ENCODE peak calls at places on chromosome 16, in seven cellular contexts. W, H, D, S, O, Y and A are unnamed samples.

GRCh38 chr16:84788968-84789371 is 30.8 kb upstream of the CRISPLD2 start:
- DNase-seq in W (no peak), O (no peak), H (no peak), S (no peak), D (no peak), Y (no peak), A (peak)

GRCh38 chr16:89170346-89171215 is 967 bp upstream of the CDH15 start:
- DNase-seq in Y (peak), W (no peak), D (no peak), S (peak), H (no peak), O (no peak), A (no peak)

GRCh38 chr16:77723108-77723514 is 797 bp downstream of the NUDT7 start:
- DNase-seq in S (no peak), H (no peak), D (peak), Y (no peak), W (no peak), O (no peak), A (peak)

GRCh38 chr16:87621976-87622713 is 19.8 kb downstream of the JPH3 start:
- DNase-seq in Y (no peak), O (no peak), H (no peak), S (no peak), D (no peak), W (no peak), A (no peak)

GRCh38 chr16:22358000-22358399 is 16.4 kb downstream of the CDR2 start:
- DNase-seq in S (no peak), Y (no peak), H (no peak), D (no peak), W (no peak), O (no peak), A (no peak)

GRCh38 chr16:67389911-67390815 is 3.1 kb downstream of the TPPP3 start:
- DNase-seq in Y (no peak), D (no peak), W (no peak), S (peak), H (peak), O (no peak), A (no peak)

GRCh38 chr16:67653131-67654068 is 6.7 kb downstream of the ACD start:
- DNase-seq in H (no peak), Y (peak), D (no peak), S (peak), O (no peak), W (peak), A (no peak)

GRCh38 chr16:50285406-50286003 is 19.2 kb downstream of the ADCY7 start:
- DNase-seq in D (no peak), H (no peak), W (peak), S (peak), O (no peak), Y (no peak), A (no peak)

GRCh38 chr16:70476272-70477020 is 22.1 kb downstream of the FCSK start:
- DNase-seq in H (peak), O (no peak), D (peak), W (peak), Y (peak), S (peak), A (peak)

GRCh38 chr16:88857728-88858339 is 907 bp downstream of the TRAPPC2L start:
- DNase-seq in S (peak), O (peak), W (peak), H (peak), Y (peak), D (peak), A (peak)

GRCh38 chr16:89401641-89402445 is 88.5 kb downstream of the ANKRD11 start:
- DNase-seq in H (no peak), O (no peak), D (no peak), W (peak), S (no peak), Y (no peak), A (peak)

GRCh38 chr16:86509759-86510464 is 415 bp upstream of the FOXF1 start:
- DNase-seq in W (peak), O (no peak), S (peak), Y (no peak), H (peak), D (peak), A (peak)

GRCh38 chr16:3131755-3132377 is 3.0 kb upstream of the ZNF213 start:
- DNase-seq in W (peak), D (peak), Y (peak), H (peak), S (peak), O (no peak), A (peak)

GRCh38 chr16:84286568-84287220 is 8.0 kb upstream of the WFDC1 start:
- DNase-seq in D (peak), Y (no peak), W (no peak), H (peak), S (peak), O (no peak), A (no peak)

GRCh38 chr16:88914750-88915368 is 48.4 kb upstream of the PABPN1L start:
- DNase-seq in H (peak), W (peak), O (no peak), S (peak), D (peak), Y (no peak), A (peak)

GRCh38 chr16:46844771-46845170 is 13.8 kb upstream of the C16orf87 start:
- DNase-seq in O (no peak), Y (no peak), S (no peak), H (no peak), W (no peak), D (peak), A (peak)

GRCh38 chr16:29697391-29697790 is 18.4 kb downstream of the QPRT start:
- DNase-seq in S (no peak), Y (no peak), W (no peak), D (no peak), H (no peak), O (no peak), A (no peak)

GRCh38 chr16:84874553-84874952 is 54.8 kb downstream of the CRISPLD2 start:
- DNase-seq in D (no peak), H (no peak), S (peak), W (no peak), O (no peak), Y (no peak), A (peak)

GRCh38 chr16:82796047-82796446 is 169.3 kb downstream of the CDH13 start:
- DNase-seq in H (no peak), D (no peak), Y (no peak), W (no peak), S (no peak), O (no peak), A (no peak)

GRCh38 chr16:19884611-19885455 is at the start of gene GPRC5B:
- DNase-seq in Y (peak), S (peak), O (peak), W (peak), D (no peak), H (peak), A (no peak)

GRCh38 chr16:70290949-70291519 is 1.7 kb upstream of the AARS1 start:
- DNase-seq in S (no peak), H (no peak), D (no peak), W (no peak), O (no peak), Y (no peak), A (no peak)

GRCh38 chr16:8892101-8892575 is 10.0 kb downstream of the LITAFD start:
- DNase-seq in Y (no peak), O (no peak), H (peak), D (no peak), S (peak), W (no peak), A (no peak)

GRCh38 chr16:68948230-68948910 is 105.0 kb downstream of the TANGO6 start:
- DNase-seq in H (no peak), W (no peak), D (peak), O (no peak), Y (no peak), S (no peak), A (no peak)

GRCh38 chr16:77364770-77365169 is 70.1 kb downstream of the ADAMTS18 start:
- DNase-seq in W (no peak), O (no peak), H (no peak), S (no peak), D (no peak), Y (no peak), A (no peak)

GRCh38 chr16:19095699-19096098 is 18.1 kb upstream of the ITPRIPL2 start:
- DNase-seq in D (peak), O (no peak), W (no peak), H (no peak), Y (no peak), S (no peak), A (no peak)

GRCh38 chr16:797686-798085 is 2.8 kb downstream of the GNG13 start:
- DNase-seq in Y (no peak), S (no peak), O (no peak), D (no peak), W (no peak), H (no peak), A (no peak)

GRCh38 chr16:11079657-11080187 is 135.4 kb downstream of the CLEC16A start:
- DNase-seq in D (peak), Y (no peak), W (peak), H (no peak), O (no peak), S (peak), A (peak)

GRCh38 chr16:12120331-12120981 is 143.9 kb downstream of the SNX29 start:
- DNase-seq in D (peak), W (peak), O (peak), S (peak), Y (no peak), H (no peak), A (peak)

GRCh38 chr16:24146523-24146922 is 109.6 kb upstream of the CACNG3 start:
- DNase-seq in O (no peak), W (no peak), H (no peak), D (no peak), S (no peak), Y (no peak), A (no peak)

GRCh38 chr16:27566417-27566816 is 16.5 kb downstream of the KATNIP start:
- DNase-seq in Y (no peak), D (no peak), W (no peak), O (no peak), S (no peak), H (no peak), A (no peak)

GRCh38 chr16:30527635-30528178 is 1.3 kb upstream of the ZNF768 start:
- DNase-seq in Y (no peak), H (no peak), D (no peak), O (no peak), W (no peak), S (peak), A (no peak)

GRCh38 chr16:53043986-53044571 is 8.6 kb downstream of the CHD9NB start:
- DNase-seq in H (no peak), W (peak), D (no peak), S (no peak), Y (no peak), O (no peak), A (no peak)

GRCh38 chr16:86635181-86635580 is 56.8 kb downstream of the FOXL1 start:
- DNase-seq in O (no peak), Y (no peak), D (peak), H (no peak), S (peak), W (peak), A (no peak)

GRCh38 chr16:57261806-57262205 is 16.7 kb downstream of the ARL2BP start:
- DNase-seq in O (peak), W (no peak), Y (no peak), H (no peak), S (no peak), D (no peak), A (no peak)

GRCh38 chr16:68356249-68356918 is 45.6 kb downstream of the PRMT7 start:
- DNase-seq in S (peak), W (no peak), H (no peak), O (no peak), D (no peak), Y (no peak), A (no peak)

GRCh38 chr16:69916445-69916844 is 34.7 kb upstream of the CLEC18A start:
- DNase-seq in H (no peak), S (no peak), Y (no peak), D (no peak), O (no peak), W (no peak), A (no peak)

GRCh38 chr16:70416748-70417616 is 21.9 kb downstream of the ST3GAL2 start:
- DNase-seq in W (no peak), O (no peak), Y (no peak), H (no peak), D (no peak), S (peak), A (no peak)

GRCh38 chr16:48911700-48912099 is 301.7 kb upstream of the N4BP1 start:
- DNase-seq in D (no peak), Y (no peak), S (no peak), O (no peak), W (no peak), H (no peak), A (no peak)
- TF ChIP-seq CTCF in D (no peak), Y (peak), S (no peak), O (peak), W (no peak), H (no peak), A (no peak)

GRCh38 chr16:14564323-14564722 is 65.7 kb downstream of the PARN start:
- DNase-seq in S (no peak), H (no peak), W (no peak), Y (no peak), O (no peak), D (no peak), A (no peak)

GRCh38 chr16:14564881-14565687 is 65.0 kb downstream of the PARN start:
- DNase-seq in S (peak), Y (no peak), W (peak), D (peak), O (no peak), H (no peak), A (peak)

GRCh38 chr16:14565688-14566025 is 64.4 kb downstream of the PARN start:
- DNase-seq in Y (no peak), O (no peak), H (no peak), S (no peak), W (no peak), D (no peak), A (no peak)

GRCh38 chr16:14560523-14560922 is 69.5 kb downstream of the PARN start:
- DNase-seq in D (no peak), Y (no peak), O (no peak), S (no peak), H (no peak), W (no peak), A (no peak)

GRCh38 chr16:14562691-14563491 is 67.2 kb downstream of the PARN start:
- DNase-seq in W (peak), D (peak), Y (peak), S (no peak), O (no peak), H (peak), A (no peak)
- TF ChIP-seq CTCF in W (no peak), D (peak), Y (no peak), S (no peak), O (no peak), H (peak), A (no peak)

DNA sequence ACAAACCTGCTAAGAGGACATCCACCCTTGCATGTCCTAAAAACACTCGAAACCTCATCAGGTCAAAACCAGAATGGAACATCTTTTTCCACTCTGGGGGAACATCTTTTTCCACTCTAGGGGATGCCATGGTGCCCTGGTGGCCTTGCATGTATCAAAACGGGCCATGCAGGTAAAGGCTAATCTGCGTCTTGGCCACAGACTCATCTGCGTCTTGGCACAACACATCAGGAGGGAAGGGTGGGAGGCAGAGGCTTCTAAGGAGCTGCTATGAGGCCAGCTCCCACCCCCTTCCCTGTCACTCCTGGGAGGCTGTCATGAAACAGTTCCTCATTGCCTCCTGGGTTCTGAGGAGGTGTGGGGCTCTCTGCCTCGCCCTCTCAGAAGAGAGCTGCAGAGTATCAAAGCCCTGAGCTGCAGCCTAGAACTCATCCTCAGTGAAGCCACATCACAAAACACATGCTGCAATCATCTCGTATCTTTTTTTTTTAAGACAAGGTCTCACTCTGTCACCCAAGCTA is 27.6 kb downstream of the PARN start:
- DNase-seq in D (no peak), W (no peak), O (no peak), S (no peak), Y (no peak), H (no peak), A (no peak)
- TF ChIP-seq CTCF in D (no peak), W (no peak), O (no peak), S (no peak), Y (no peak), H (no peak), A (no peak)

GRCh38 chr16:81350306-81350615 is 35.5 kb downstream of the GAN start:
- DNase-seq in D (peak), W (no peak), H (no peak), O (no peak), S (no peak), Y (no peak), A (no peak)
- TF ChIP-seq CTCF in D (peak), W (peak), H (no peak), O (no peak), S (no peak), Y (no peak), A (peak)

GRCh38 chr16:4183258-4184037 is 58.4 kb downstream of the SRL start:
- DNase-seq in D (peak), Y (peak), S (peak), O (peak), W (peak), H (peak), A (peak)
- TF ChIP-seq CTCF in D (no peak), Y (no peak), S (no peak), O (peak), W (no peak), H (no peak), A (peak)